ENCODE peak calls at places on chromosome 6, in seven cellular contexts. J is non-pigmented ciliary epithelial cell; L is activated T-helper 1 cell treated with anti-CD3 and anti-CD28 coated beads, Interleukin-2, amount 50 U/mL, for 16 hours; U is NCI-H1092 treated with DMSO at 0.1 percent for 48 hours; V is activated CD4-positive, CD25-positive, alpha-beta regulatory T cell treated with anti-CD3 and anti-CD28 coated beads, Interleukin-2, amount 50 U/mL, for 16 hours; A is stimulated activated CD8-positive, alpha-beta memory T cell treated with anti-CD3 and anti-CD28 coated beads, Interleukin-4, amount 100 ng/mL, for 4 hours; R is HuH-7.5. N is an unnamed sample.

GRCh38 chr6:8027965-8028651 is 36.1 kb downstream of the BLOC1S5 start:
- DNase-seq in U (no peak), L (no peak), R (no peak), A (no peak), V (no peak), J (no peak), N (no peak)

GRCh38 chr6:158607411-158608170 is 37.0 kb downstream of the DYNLT1 start:
- DNase-seq in L (no peak), R (no peak), U (no peak), V (no peak), A (no peak), J (no peak), N (no peak)

GRCh38 chr6:125802383-125802782 is 11.6 kb downstream of the NCOA7 start:
- DNase-seq in J (no peak), U (no peak), V (no peak), A (no peak), L (no peak), R (no peak), N (no peak)

GRCh38 chr6:88374556-88374955 is 208.4 kb upstream of the CNR1 start:
- DNase-seq in R (no peak), L (no peak), U (peak), J (no peak), A (no peak), V (no peak), N (no peak)

GRCh38 chr6:84371681-84372080 is 144.2 kb upstream of the CEP162 start:
- DNase-seq in J (no peak), L (no peak), R (no peak), U (no peak), V (no peak), A (no peak), N (no peak)

GRCh38 chr6:48280035-48280434 is 169.0 kb upstream of the PTCHD4 start:
- DNase-seq in U (no peak), J (no peak), V (no peak), A (no peak), L (no peak), R (no peak), N (no peak)

GRCh38 chr6:108102965-108103364 is 28.4 kb upstream of the OSTM1 start:
- DNase-seq in L (no peak), U (no peak), R (no peak), A (no peak), V (no peak), J (no peak), N (no peak)

GRCh38 chr6:39268721-39269120 is 39.4 kb upstream of the KCNK5 start:
- DNase-seq in J (no peak), A (no peak), R (no peak), L (no peak), U (no peak), V (no peak), N (no peak)

GRCh38 chr6:8006208-8006607 is 58.0 kb downstream of the BLOC1S5 start:
- DNase-seq in U (no peak), L (no peak), R (peak), J (no peak), A (no peak), V (no peak), N (no peak)

GRCh38 chr6:139881251-139881650 is 506.8 kb upstream of the CITED2 start:
- DNase-seq in V (no peak), R (no peak), A (no peak), J (no peak), L (no peak), U (peak), N (no peak)

GRCh38 chr6:84645000-84645399 is 119.4 kb downstream of the TBX18 start:
- DNase-seq in V (no peak), A (no peak), U (no peak), R (no peak), J (no peak), L (no peak), N (no peak)

GRCh38 chr6:70310063-70310694 is 7.3 kb upstream of the COL9A1 start:
- DNase-seq in A (no peak), L (no peak), J (peak), R (no peak), V (no peak), U (no peak), N (no peak)

GRCh38 chr6:56372621-56373020 is 125.2 kb upstream of the COL21A1 start:
- DNase-seq in L (no peak), U (no peak), J (no peak), V (no peak), R (no peak), A (no peak), N (no peak)

GRCh38 chr6:109002100-109002697 is 92.4 kb downstream of the SESN1 start:
- DNase-seq in V (no peak), R (no peak), U (no peak), L (no peak), A (no peak), J (no peak), N (no peak)

GRCh38 chr6:105902401-105903031 is 183.6 kb upstream of the PRDM1 start:
- DNase-seq in R (no peak), V (no peak), L (no peak), A (no peak), J (no peak), U (no peak), N (no peak)

GRCh38 chr6:36678488-36679042 is at the start of gene CDKN1A:
- DNase-seq in J (no peak), A (peak), U (peak), R (peak), L (peak), V (peak), N (peak)

GRCh38 chr6:111033628-111034289 is 51.9 kb downstream of the RPF2 start:
- DNase-seq in L (no peak), R (no peak), U (no peak), A (no peak), V (no peak), J (no peak), N (no peak)

GRCh38 chr6:125507987-125508655 is 206.4 kb upstream of the HDDC2 start:
- DNase-seq in J (no peak), A (no peak), L (no peak), V (no peak), R (peak), U (peak), N (no peak)

GRCh38 chr6:26430787-26431186 is 9.5 kb upstream of the BTN3A3 start:
- DNase-seq in A (no peak), U (no peak), J (no peak), L (no peak), V (no peak), R (no peak), N (no peak)

GRCh38 chr6:45687570-45687969 is 309.8 kb upstream of the SUPT3H start:
- DNase-seq in R (no peak), L (no peak), J (no peak), V (no peak), U (no peak), A (no peak), N (no peak)

GRCh38 chr6:118862443-118862842 is 31.5 kb upstream of the ASF1A start:
- DNase-seq in R (no peak), J (no peak), V (no peak), A (no peak), U (no peak), L (no peak), N (no peak)

GRCh38 chr6:119454694-119455093 is 105.1 kb upstream of the MAN1A1 start:
- DNase-seq in J (no peak), A (no peak), L (no peak), V (no peak), R (no peak), U (no peak), N (no peak)

GRCh38 chr6:21648475-21649050 is 55.0 kb downstream of the SOX4 start:
- DNase-seq in J (no peak), V (no peak), U (no peak), A (no peak), L (no peak), R (no peak), N (no peak)

GRCh38 chr6:51535327-51535726 is 552.1 kb downstream of the PKHD1 start:
- DNase-seq in J (no peak), L (no peak), V (no peak), A (no peak), R (no peak), U (no peak), N (no peak)

GRCh38 chr6:136440187-136440582 is 110.0 kb downstream of the MAP7 start:
- DNase-seq in A (no peak), L (no peak), U (no peak), J (no peak), V (no peak), R (no peak), N (no peak)

GRCh38 chr6:95431637-95432228 is 145.6 kb upstream of the MANEA start:
- DNase-seq in J (no peak), V (no peak), R (peak), L (no peak), U (peak), A (no peak), N (peak)

GRCh38 chr6:57162516-57162915 is 9.6 kb upstream of the BAG2 start:
- DNase-seq in U (no peak), J (no peak), A (no peak), L (no peak), V (no peak), R (no peak), N (no peak)

GRCh38 chr6:111850288-111850937 is 22.8 kb downstream of the FYN start:
- DNase-seq in U (no peak), R (no peak), L (no peak), V (no peak), J (no peak), A (no peak), N (no peak)

GRCh38 chr6:17580518-17581048 is 19.5 kb upstream of the FAM8A1 start:
- DNase-seq in J (no peak), V (no peak), A (no peak), L (no peak), R (no peak), U (no peak), N (no peak)

GRCh38 chr6:39295538-39295937 is 18.7 kb downstream of the KCNK17 start:
- DNase-seq in L (no peak), R (no peak), U (no peak), V (no peak), A (no peak), J (no peak), N (no peak)

GRCh38 chr6:32842021-32842650 is 1.7 kb downstream of the PSMB8 start:
- DNase-seq in J (no peak), L (no peak), A (no peak), V (no peak), U (no peak), R (no peak), N (no peak)

GRCh38 chr6:19637010-19637409 is 200.2 kb upstream of the ID4 start:
- DNase-seq in L (no peak), U (no peak), R (no peak), A (no peak), V (no peak), J (no peak), N (no peak)

GRCh38 chr6:76885861-76886301 is 577.4 kb downstream of the HTR1B start:
- DNase-seq in V (no peak), R (no peak), U (no peak), L (no peak), J (no peak), A (no peak), N (no peak)

N was measured in stimulated activated CD4-positive, alpha-beta T cell treated with anti-CD3 and anti-CD28 coated beads, TNF-alpha, amount 100 ng/mL, for 1 hour.